ENCODE peak calls at places on chromosomes 3 and 15, in ten cellular contexts. U, N, D, V, I, R, A, O, G and W are unnamed samples.

GRCh38 chr15:54289590-54290136 is 311.4 kb downstream of the UNC13C start:
- DNase-seq in D (no peak), R (no peak), I (no peak), G (no peak), U (no peak), O (no peak), V (no peak), A (no peak), N (no peak), W (no peak)

GRCh38 chr3:14324224-14324944 is 78.0 kb upstream of the SLC6A6 start:
- DNase-seq in N (peak), V (no peak), R (peak), U (no peak), O (no peak), G (no peak), I (no peak), A (no peak), D (no peak), W (no peak)

GRCh38 chr15:89845305-89845893 is 30.7 kb upstream of the ANPEP start:
- DNase-seq in O (no peak), I (no peak), U (no peak), D (peak), V (peak), G (peak), A (no peak), N (no peak), R (peak), W (peak)

GRCh38 chr3:37510749-37511148 is 336.4 kb upstream of the LRRFIP2 start:
- DNase-seq in U (no peak), N (no peak), I (no peak), D (no peak), O (no peak), V (no peak), G (no peak), R (no peak), A (no peak), W (no peak)

GRCh38 chr3:48151058-48151806 is 37.0 kb downstream of the CDC25A start:
- DNase-seq in A (peak), G (peak), N (peak), I (peak), U (peak), O (peak), D (peak), R (peak), V (peak), W (no peak)

GRCh38 chr15:68921926-68922325 is 8.4 kb upstream of the SPESP1 start:
- DNase-seq in R (no peak), I (no peak), G (no peak), N (no peak), U (no peak), D (peak), V (no peak), O (no peak), A (no peak), W (no peak)

GRCh38 chr3:188584162-188584529 is 430.2 kb downstream of the LPP start:
- DNase-seq in R (peak), O (no peak), I (no peak), D (peak), G (peak), U (no peak), A (no peak), V (no peak), N (no peak), W (no peak)

GRCh38 chr3:71389911-71390573 is 193.5 kb downstream of the FOXP1 start:
- DNase-seq in U (no peak), R (peak), O (no peak), I (no peak), N (peak), V (peak), D (peak), A (peak), G (peak), W (no peak)

GRCh38 chr15:63583027-63583426 is 14.2 kb upstream of the FBXL22 start:
- DNase-seq in O (no peak), V (no peak), R (peak), N (no peak), G (peak), D (no peak), I (no peak), A (no peak), U (no peak), W (peak)

GRCh38 chr3:79162653-79163052 is 605.1 kb downstream of the ROBO1 start:
- DNase-seq in U (no peak), V (no peak), N (no peak), R (peak), O (no peak), I (no peak), A (no peak), G (no peak), D (no peak), W (no peak)